ENCODE peak calls at places on chromosome X, in eight cellular contexts. S, O, C, X, M, W, R and N are unnamed samples.
A peak's percentile ranks its signal among the peaks of the same experiment; 100 is the strongest.

GRCh38 chrX:10611441-10612090 is 8.8 kb downstream of the MID1 start:
- DNase-seq in C (no peak), W (no peak), R (peak; percentile 38), S (peak; percentile 52), X (no peak), O (no peak), M (no peak), N (no peak)

GRCh38 chrX:50596056-50596455 is 125.4 kb upstream of the DGKK start:
- DNase-seq in M (no peak), W (no peak), C (no peak), S (no peak), X (no peak), O (no peak), R (no peak), N (no peak)

GRCh38 chrX:8971116-8971515 is 62.8 kb downstream of the FAM9B start:
- DNase-seq in M (peak; percentile 27), R (peak; percentile 79), O (no peak), X (no peak), S (peak; percentile 62), C (peak; percentile 15), W (peak; percentile 68), N (peak; percentile 9)

GRCh38 chrX:70470850-70471289 is 26.2 kb downstream of the DLG3 start:
- DNase-seq in R (peak; percentile 57), M (peak; percentile 39), W (no peak), O (no peak), C (peak; percentile 71), X (no peak), S (peak; percentile 59), N (no peak)

GRCh38 chrX:49910344-49910743 is 12.1 kb upstream of the CLCN5 start:
- DNase-seq in C (no peak), X (no peak), M (peak; percentile 36), S (no peak), R (no peak), O (no peak), W (no peak), N (no peak)

GRCh38 chrX:68941385-68941952 is 112.6 kb downstream of the EFNB1 start:
- DNase-seq in R (no peak), C (peak; percentile 60), W (peak; percentile 53), X (no peak), S (peak; percentile 79), M (no peak), O (no peak), N (no peak)

GRCh38 chrX:40866878-40867277 is 131.5 kb upstream of the MED14 start:
- DNase-seq in R (no peak), M (no peak), X (no peak), S (no peak), C (peak; percentile 69), W (peak; percentile 63), O (no peak), N (no peak)

GRCh38 chrX:154548028-154548316 is 552 bp downstream of the IKBKG start:
- DNase-seq in X (no peak), W (peak; percentile 43), C (no peak), R (no peak), O (no peak), M (no peak), S (peak; percentile 41), N (no peak)

GRCh38 chrX:102833136-102833535 is 103.9 kb upstream of the RAB40AL start:
- DNase-seq in R (peak; percentile 14), C (peak; percentile 55), M (no peak), S (peak; percentile 34), W (peak; percentile 22), O (no peak), X (no peak), N (no peak)

GRCh38 chrX:74371823-74372222 is 49.5 kb upstream of the SLC16A2 start:
- DNase-seq in C (no peak), W (no peak), R (no peak), X (no peak), S (no peak), M (no peak), O (no peak), N (no peak)
- TF ChIP-seq CTCF in C (no peak), W (no peak), R (no peak), X (no peak), S (no peak), M (no peak), O (no peak), N (no peak)

GRCh38 chrX:117038918-117039440 is 576.2 kb upstream of the CT83 start:
- DNase-seq in O (no peak), W (no peak), R (no peak), S (no peak), C (no peak), X (no peak), M (no peak), N (no peak)
- TF ChIP-seq CTCF in O (no peak), W (no peak), R (no peak), S (no peak), C (no peak), X (no peak), M (no peak), N (no peak)

GRCh38 chrX:32678487-32678886 is 532.9 kb downstream of the DMD start:
- DNase-seq in W (no peak), C (no peak), R (no peak), O (no peak), S (no peak), M (no peak), X (no peak), N (no peak)

GRCh38 chrX:32673193-32673592 is 538.2 kb downstream of the DMD start:
- DNase-seq in X (no peak), M (peak; percentile 0), C (no peak), O (no peak), R (peak; percentile 2), W (no peak), S (peak; percentile 1), N (peak; percentile 6)
- TF ChIP-seq CTCF in X (no peak), M (no peak), C (no peak), O (no peak), R (peak; percentile 17), W (no peak), S (peak; percentile 6), N (peak; percentile 35)

GRCh38 chrX:142244568-142244967 is 39.5 kb upstream of the MAGEC2 start:
- DNase-seq in C (no peak), S (no peak), O (no peak), M (no peak), W (no peak), R (no peak), X (no peak), N (no peak)
- TF ChIP-seq CTCF in C (no peak), S (no peak), O (no peak), M (no peak), W (no peak), R (no peak), X (no peak), N (no peak)

GRCh38 chrX:81120936-81121351 is 80.8 kb downstream of the HMGN5 start:
- DNase-seq in O (peak; percentile 34), C (peak; percentile 22), R (peak; percentile 62), W (peak; percentile 53), X (peak; percentile 43), M (peak; percentile 68), S (peak; percentile 59), N (peak; percentile 10)
- TF ChIP-seq CTCF in O (peak; percentile 46), C (peak; percentile 49), R (peak; percentile 81), W (peak; percentile 68), X (peak; percentile 44), M (peak; percentile 47), S (peak; percentile 60), N (peak; percentile 55)

DNA sequence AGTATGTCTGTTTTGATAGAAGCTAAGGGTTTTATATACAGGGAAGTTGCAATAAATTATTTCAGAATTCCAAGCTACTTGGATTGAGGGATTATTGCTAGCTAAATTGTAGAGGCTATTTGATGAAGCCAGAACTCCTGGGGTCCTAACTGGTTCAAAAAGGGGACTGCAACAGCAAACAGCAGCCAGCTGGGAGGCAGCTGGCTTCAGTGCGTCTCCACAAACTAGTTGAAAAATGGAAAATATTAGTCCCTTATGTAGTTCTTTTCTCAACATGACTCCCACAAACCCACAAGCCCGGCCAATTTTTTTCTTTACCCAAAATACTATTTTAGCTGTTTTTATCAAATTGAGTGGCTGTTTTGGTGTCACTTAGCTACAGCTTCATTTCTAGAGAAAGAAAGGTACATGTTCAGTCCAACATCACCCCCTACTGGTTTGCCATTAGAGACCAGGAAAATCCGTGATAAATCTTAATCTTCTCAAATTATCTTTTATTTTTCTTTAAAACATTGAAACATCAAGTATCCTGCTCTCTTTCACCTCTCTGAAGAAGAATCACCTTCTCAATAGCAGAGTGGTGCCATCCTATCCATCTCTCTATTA is 97.2 kb downstream of the GUCY2F start:
- DNase-seq in W (peak; percentile 54), S (peak; percentile 37), X (no peak), R (peak; percentile 40), C (no peak), M (peak; percentile 38), O (peak; percentile 6), N (no peak)
- TF ChIP-seq CTCF in W (peak; percentile 43), S (peak; percentile 49), X (peak; percentile 36), R (peak; percentile 68), C (peak; percentile 42), M (peak; percentile 30), O (peak; percentile 54), N (peak; percentile 52)

DNA sequence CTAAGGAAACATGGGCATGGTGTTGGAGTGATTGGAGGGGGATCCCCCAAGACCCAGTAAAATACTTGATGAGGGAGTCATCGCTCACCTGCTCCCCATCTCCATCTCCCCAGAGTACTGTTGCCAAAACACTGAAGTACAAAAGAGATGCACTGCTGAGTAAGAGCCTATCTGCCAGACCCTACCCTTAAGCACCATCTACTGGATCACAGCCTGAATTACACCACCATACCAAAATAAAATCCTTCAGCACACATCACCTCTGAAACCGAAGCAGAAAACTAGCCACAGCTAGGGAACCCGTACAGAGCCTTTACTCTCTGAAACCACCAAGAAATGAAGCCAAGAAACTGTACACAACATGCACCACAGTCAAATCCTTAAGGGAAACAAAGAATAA is 466.3 kb upstream of the ACTRT1 start:
- DNase-seq in M (peak; percentile 0), C (no peak), R (peak; percentile 41), X (no peak), S (peak; percentile 3), W (peak; percentile 3), O (peak; percentile 3), N (no peak)
- TF ChIP-seq CTCF in M (peak; percentile 19), C (peak; percentile 28), R (peak; percentile 62), X (no peak), S (peak; percentile 32), W (peak; percentile 19), O (no peak), N (no peak)

DNA sequence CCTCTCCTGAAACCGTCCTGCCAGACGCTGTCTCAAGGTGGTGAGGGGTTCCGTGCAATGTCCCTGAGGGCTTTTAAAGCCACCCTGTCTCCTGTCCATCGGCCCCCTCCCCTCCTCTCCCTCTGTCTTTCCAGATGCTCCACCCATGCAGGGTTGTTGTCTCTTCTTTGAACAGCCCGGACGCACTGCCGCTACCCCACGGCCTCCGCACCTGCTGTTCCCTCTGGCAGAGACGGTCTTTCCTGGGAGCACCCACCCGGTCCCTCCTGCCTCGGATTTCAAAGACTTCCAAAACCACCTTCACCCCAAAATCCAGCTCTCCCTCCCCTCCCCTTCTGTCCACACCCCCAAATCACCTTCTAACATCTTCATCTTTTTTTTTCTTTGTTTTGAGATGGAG is 4.1 kb upstream of the ASMT start:
- DNase-seq in C (no peak), W (no peak), R (no peak), S (no peak), O (no peak), X (no peak), M (no peak), N (no peak)
- TF ChIP-seq CTCF in C (no peak), W (no peak), R (no peak), S (no peak), O (no peak), X (no peak), M (no peak), N (no peak)